ENCODE peak calls at places on chromosomes 13 and 19, in six cellular contexts. O is ovary, B is stomach, D is cardiac muscle cell, M is aorta, H is tibial nerve. Q is an unnamed sample.

GRCh38 chr19:10686661-10687517 is 14.3 kb upstream of the QTRT1 start:
- DNase-seq in O (no peak), B (no peak), D (no peak), M (no peak), H (no peak), Q (no peak)

GRCh38 chr13:34335662-34336007 is 517.7 kb downstream of the RFC3 start:
- DNase-seq in O (no peak), B (peak; percentile 72), D (no peak), M (no peak), H (no peak), Q (no peak)

GRCh38 chr13:46179576-46180368 is 2.2 kb downstream of the LCP1 start:
- DNase-seq in O (no peak), B (peak; percentile 43), D (no peak), M (no peak), H (peak; percentile 48), Q (no peak)

GRCh38 chr13:92460479-92460878 is 766.1 kb upstream of the GPC6 start:
- DNase-seq in O (no peak), B (no peak), D (peak; percentile 17), M (no peak), H (no peak), Q (no peak)

GRCh38 chr13:112056284-112056727 is 10.6 kb upstream of the SOX1 start:
- DNase-seq in O (no peak), B (no peak), D (no peak), M (no peak), H (no peak), Q (peak; percentile 97)

GRCh38 chr13:106117640-106118039 is 417.8 kb downstream of the EFNB2 start:
- DNase-seq in O (no peak), B (no peak), D (no peak), M (no peak), H (no peak), Q (no peak)

GRCh38 chr19:47628058-47628771 is 19.3 kb downstream of the BICRA start:
- DNase-seq in O (no peak), B (no peak), D (no peak), M (no peak), H (no peak), Q (peak; percentile 18)

GRCh38 chr19:40266111-40266510 is 19.0 kb downstream of the AKT2 start:
- DNase-seq in O (no peak), B (no peak), D (no peak), M (no peak), H (no peak), Q (no peak)

GRCh38 chr13:53398051-53398450 is 369.4 kb downstream of the OLFM4 start:
- DNase-seq in O (no peak), B (no peak), D (no peak), M (no peak), H (no peak), Q (no peak)

GRCh38 chr13:22143671-22144070 is 472.8 kb downstream of the FGF9 start:
- DNase-seq in O (no peak), B (no peak), D (no peak), M (no peak), H (no peak), Q (no peak)
- H3K4me3 ChIP-seq in O (no peak overlapping the region), B (no peak overlapping the region), D (no peak overlapping the region), M (no peak overlapping the region), H (no peak overlapping the region), Q (no peak overlapping the region)

GRCh38 chr13:110320645-110321044 is 13.6 kb downstream of the COL4A2 start:
- DNase-seq in O (no peak), B (no peak), D (no peak), M (no peak), H (no peak), Q (no peak)

GRCh38 chr13:110319774-110320509 is 12.9 kb downstream of the COL4A2 start:
- DNase-seq in O (no peak), B (no peak), D (peak; percentile 64), M (peak; percentile 88), H (no peak), Q (peak; percentile 55)

GRCh38 chr13:110317496-110318195 is 10.6 kb downstream of the COL4A2 start:
- DNase-seq in O (no peak), B (no peak), D (no peak), M (no peak), H (no peak), Q (no peak)

GRCh38 chr13:110318920-110319319 is 11.8 kb downstream of the COL4A2 start:
- DNase-seq in O (no peak), B (no peak), D (no peak), M (no peak), H (no peak), Q (peak; percentile 26)

GRCh38 chr13:110319397-110319773 is 12.3 kb downstream of the COL4A2 start:
- DNase-seq in O (no peak), B (no peak), D (no peak), M (no peak), H (no peak), Q (no peak)
- H3K36me3 ChIP-seq in O (no peaks in the 10 kb centered on the region), B (peaks cover 12% of the 10 kb centered on the region), D (no peaks in the 10 kb centered on the region), M (no peaks in the 10 kb centered on the region), H (peaks cover 24% of the 10 kb centered on the region), Q (peaks cover 7% of the 10 kb centered on the region)

GRCh38 chr13:113417836-113418721 is 35.2 kb downstream of the ADPRHL1 start:
- DNase-seq in O (no peak), B (no peak), D (no peak), M (no peak), H (no peak), Q (peak; percentile 52)
- H3K27me3 ChIP-seq in O (no peaks in the 10 kb centered on the region), B (peaks cover 4% of the 10 kb centered on the region), D (no peaks in the 10 kb centered on the region), M (no peaks in the 10 kb centered on the region), H (no peaks in the 10 kb centered on the region), Q (no peaks in the 10 kb centered on the region)

DNA sequence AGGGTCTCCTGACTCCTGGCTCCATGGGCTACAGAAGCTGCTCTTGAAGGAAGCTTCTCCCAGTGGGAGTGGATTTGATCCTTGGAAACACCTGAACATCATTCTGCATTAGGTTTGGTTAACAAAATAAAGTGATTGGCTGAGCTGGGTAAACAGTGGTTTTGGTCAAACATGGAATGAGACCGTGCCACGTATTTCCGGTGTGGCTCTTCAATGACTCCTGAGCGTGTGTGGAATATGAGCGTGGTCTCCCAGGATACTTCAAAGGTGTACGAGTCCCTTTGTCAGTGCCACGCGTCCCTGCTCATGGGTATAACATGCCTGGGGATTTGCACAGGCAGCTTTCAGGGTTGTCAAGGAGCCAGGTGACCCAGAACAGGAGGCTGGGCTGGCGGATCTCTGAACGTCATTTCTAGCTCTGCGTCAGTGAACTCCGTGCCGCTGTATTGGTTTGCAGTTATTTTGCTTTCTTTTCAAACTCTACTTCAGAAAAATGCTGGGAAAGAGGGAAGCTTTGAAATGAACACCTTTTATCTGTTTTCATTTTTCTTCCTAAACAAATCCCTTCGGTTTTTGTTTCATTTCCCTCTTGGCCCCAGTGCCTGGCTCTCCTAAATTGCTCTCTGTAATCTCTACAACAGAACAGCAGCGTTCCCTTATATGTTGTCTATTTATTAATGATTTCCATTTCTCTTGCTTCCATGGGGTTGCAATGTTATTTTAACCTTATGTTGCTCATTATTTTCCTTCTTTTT is 26.3 kb upstream of the GJB6 start:
- DNase-seq in O (no peak), B (no peak), D (no peak), M (no peak), H (peak; percentile 33), Q (no peak)
- H3K4me3 ChIP-seq in O (no peak overlapping the region), B (no peak overlapping the region), D (no peak overlapping the region), M (no peak overlapping the region), H (peak overlapping the region; percentile 3), Q (no peak overlapping the region)

DNA sequence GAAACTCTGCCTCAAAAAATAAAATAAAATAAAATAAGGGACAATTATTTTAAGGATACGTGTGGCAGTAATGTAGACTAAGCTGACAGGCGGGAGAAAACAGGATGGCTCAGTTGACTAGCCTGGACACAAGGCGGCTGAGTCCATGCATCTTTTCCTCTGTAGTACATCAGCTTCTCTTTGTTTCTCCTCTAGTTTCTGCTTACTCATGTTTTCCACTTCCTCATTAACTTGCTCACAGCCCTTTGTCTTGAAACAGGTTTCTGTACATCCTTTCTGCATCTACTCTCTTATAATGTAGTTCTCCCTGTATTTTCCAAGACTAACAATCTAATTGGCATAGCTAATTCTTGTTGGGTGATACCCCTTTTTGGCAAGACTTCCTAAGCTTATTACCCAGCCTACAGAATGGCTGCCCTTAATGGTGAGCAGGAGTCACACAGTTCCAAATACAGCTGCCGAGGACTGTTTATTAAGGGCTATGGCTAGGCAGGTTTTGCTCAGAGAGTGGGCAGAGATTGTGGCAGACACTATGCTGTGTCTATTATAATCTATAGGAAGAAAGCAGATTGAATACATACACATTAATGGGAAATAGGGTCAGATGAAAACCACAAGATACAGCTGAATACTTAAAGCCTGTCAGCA is 58.7 kb upstream of the KLF5 start:
- DNase-seq in O (no peak), B (no peak), D (peak; percentile 52), M (no peak), H (no peak), Q (no peak)
- H3K36me3 ChIP-seq in O (no peaks in the 10 kb centered on the region), B (peaks cover 33% of the 10 kb centered on the region), D (peaks cover 5% of the 10 kb centered on the region), M (no peaks in the 10 kb centered on the region), H (peaks cover 36% of the 10 kb centered on the region), Q (no peaks in the 10 kb centered on the region)

GRCh38 chr19:46015961-46016425 is 6.9 kb downstream of the PGLYRP1 start:
- DNase-seq in O (no peak), B (no peak), D (no peak), M (no peak), H (no peak), Q (peak; percentile 74)
- H3K27me3 ChIP-seq in O (peaks cover 4% of the 10 kb centered on the region), B (peaks cover 38% of the 10 kb centered on the region), D (peaks cover 36% of the 10 kb centered on the region), M (no peaks in the 10 kb centered on the region), H (no peaks in the 10 kb centered on the region), Q (peaks cover 24% of the 10 kb centered on the region)